ENCODE peak calls at places on chromosomes 6 and 20, in seven cellular contexts. One of them, this sample, is unnamed.
A peak's percentile ranks its signal among the peaks of the same experiment; 100 is the strongest.

GRCh38 chr20:63653041-63653973 is at the start of gene STMN3:
- DNase-seq in HT1080: peak; percentile 67
- DNase-seq in effector memory CD4-positive, alpha-beta T cell: peak; percentile 52
- DNase-seq in substantia nigra: peak; percentile 45
- DNase-seq in astrocyte of the hippocampus: peak; percentile 98
- DNase-seq in GM20000: peak; percentile 87
- DNase-seq in B cell: peak; percentile 72
- DNase-seq in this sample: peak; percentile 95

GRCh38 chr6:38039497-38039896 is 220.0 kb downstream of the ZFAND3 start:
- DNase-seq in GM20000: no peak
- DNase-seq in B cell: no peak
- DNase-seq in HT1080: no peak
- DNase-seq in effector memory CD4-positive, alpha-beta T cell: no peak
- DNase-seq in astrocyte of the hippocampus: no peak
- DNase-seq in substantia nigra: no peak
- DNase-seq in this sample: no peak

GRCh38 chr20:33668087-33668790 is 1.5 kb downstream of the ACTL10 start:
- DNase-seq in effector memory CD4-positive, alpha-beta T cell: no peak
- DNase-seq in HT1080: no peak
- DNase-seq in substantia nigra: no peak
- DNase-seq in B cell: no peak
- DNase-seq in GM20000: peak; percentile 91
- DNase-seq in astrocyte of the hippocampus: no peak
- DNase-seq in this sample: peak; percentile 71

GRCh38 chr20:37243076-37243936 is 18.3 kb downstream of the GHRH start:
- DNase-seq in astrocyte of the hippocampus: no peak
- DNase-seq in effector memory CD4-positive, alpha-beta T cell: no peak
- DNase-seq in substantia nigra: no peak
- DNase-seq in B cell: no peak
- DNase-seq in HT1080: no peak
- DNase-seq in GM20000: no peak
- DNase-seq in this sample: no peak

GRCh38 chr6:53111865-53112264 is 36.8 kb downstream of the GCM1 start:
- DNase-seq in GM20000: no peak
- DNase-seq in astrocyte of the hippocampus: no peak
- DNase-seq in substantia nigra: no peak
- DNase-seq in HT1080: no peak
- DNase-seq in B cell: no peak
- DNase-seq in effector memory CD4-positive, alpha-beta T cell: no peak
- DNase-seq in this sample: no peak

GRCh38 chr20:2652724-2653510 is 485 bp downstream of the NOP56 start:
- DNase-seq in B cell: peak; percentile 77
- DNase-seq in GM20000: peak; percentile 65
- DNase-seq in astrocyte of the hippocampus: peak; percentile 39
- DNase-seq in effector memory CD4-positive, alpha-beta T cell: no peak
- DNase-seq in HT1080: no peak
- DNase-seq in substantia nigra: peak; percentile 60
- DNase-seq in this sample: peak; percentile 22

GRCh38 chr6:90406957-90407356 is 110.3 kb upstream of the BACH2 start:
- DNase-seq in substantia nigra: no peak
- DNase-seq in GM20000: no peak
- DNase-seq in B cell: no peak
- DNase-seq in astrocyte of the hippocampus: peak; percentile 24
- DNase-seq in effector memory CD4-positive, alpha-beta T cell: no peak
- DNase-seq in HT1080: no peak
- DNase-seq in this sample: no peak

GRCh38 chr6:15546591-15546990 is 116.2 kb downstream of the DTNBP1 start:
- DNase-seq in effector memory CD4-positive, alpha-beta T cell: no peak
- DNase-seq in substantia nigra: no peak
- DNase-seq in HT1080: no peak
- DNase-seq in astrocyte of the hippocampus: no peak
- DNase-seq in B cell: no peak
- DNase-seq in GM20000: no peak
- DNase-seq in this sample: no peak

GRCh38 chr6:126672654-126673053 is 332.7 kb downstream of the CENPW start:
- DNase-seq in GM20000: peak; percentile 29
- DNase-seq in substantia nigra: no peak
- DNase-seq in B cell: no peak
- DNase-seq in astrocyte of the hippocampus: peak; percentile 3
- DNase-seq in HT1080: no peak
- DNase-seq in effector memory CD4-positive, alpha-beta T cell: no peak
- DNase-seq in this sample: peak; percentile 32

GRCh38 chr6:90251295-90251992 is 45.2 kb downstream of the BACH2 start:
- DNase-seq in effector memory CD4-positive, alpha-beta T cell: no peak
- DNase-seq in astrocyte of the hippocampus: no peak
- DNase-seq in HT1080: peak; percentile 35
- DNase-seq in substantia nigra: no peak
- DNase-seq in GM20000: peak; percentile 17
- DNase-seq in B cell: no peak
- DNase-seq in this sample: no peak

GRCh38 chr6:163240556-163240955 is 174.0 kb upstream of the QKI start:
- DNase-seq in B cell: no peak
- DNase-seq in HT1080: no peak
- DNase-seq in astrocyte of the hippocampus: no peak
- DNase-seq in GM20000: no peak
- DNase-seq in substantia nigra: no peak
- DNase-seq in effector memory CD4-positive, alpha-beta T cell: no peak
- DNase-seq in this sample: no peak

GRCh38 chr20:19251958-19252669 is 39.7 kb downstream of the SLC24A3 start:
- DNase-seq in substantia nigra: no peak
- DNase-seq in B cell: no peak
- DNase-seq in effector memory CD4-positive, alpha-beta T cell: no peak
- DNase-seq in HT1080: no peak
- DNase-seq in astrocyte of the hippocampus: no peak
- DNase-seq in GM20000: no peak
- DNase-seq in this sample: no peak

GRCh38 chr20:49965781-49966304 is 16.9 kb upstream of the SNAI1 start:
- DNase-seq in B cell: no peak
- DNase-seq in substantia nigra: no peak
- DNase-seq in HT1080: no peak
- DNase-seq in GM20000: no peak
- DNase-seq in effector memory CD4-positive, alpha-beta T cell: no peak
- DNase-seq in astrocyte of the hippocampus: no peak
- DNase-seq in this sample: no peak

GRCh38 chr20:45355209-45355608 is 7.0 kb upstream of the SDC4 start:
- DNase-seq in HT1080: peak; percentile 80
- DNase-seq in GM20000: no peak
- DNase-seq in substantia nigra: no peak
- DNase-seq in B cell: no peak
- DNase-seq in effector memory CD4-positive, alpha-beta T cell: no peak
- DNase-seq in astrocyte of the hippocampus: no peak
- DNase-seq in this sample: peak; percentile 81

GRCh38 chr6:111183702-111184517 is 96.6 kb downstream of the SLC16A10 start:
- DNase-seq in substantia nigra: no peak
- DNase-seq in HT1080: no peak
- DNase-seq in astrocyte of the hippocampus: no peak
- DNase-seq in effector memory CD4-positive, alpha-beta T cell: no peak
- DNase-seq in GM20000: peak; percentile 15
- DNase-seq in B cell: no peak
- DNase-seq in this sample: no peak

GRCh38 chr20:58099956-58100730 is 128.3 kb downstream of the ANKRD60 start:
- DNase-seq in effector memory CD4-positive, alpha-beta T cell: no peak
- DNase-seq in GM20000: no peak
- DNase-seq in B cell: no peak
- DNase-seq in astrocyte of the hippocampus: no peak
- DNase-seq in HT1080: no peak
- DNase-seq in substantia nigra: no peak
- DNase-seq in this sample: no peak

GRCh38 chr6:17101422-17102257 is at the start of gene STMND1:
- DNase-seq in substantia nigra: no peak
- DNase-seq in GM20000: peak; percentile 27
- DNase-seq in effector memory CD4-positive, alpha-beta T cell: no peak
- DNase-seq in astrocyte of the hippocampus: peak; percentile 72
- DNase-seq in B cell: no peak
- DNase-seq in HT1080: no peak
- DNase-seq in this sample: peak; percentile 32

GRCh38 chr20:39874049-39874893 is 814.8 kb downstream of the MAFB start:
- DNase-seq in astrocyte of the hippocampus: peak; percentile 67
- DNase-seq in effector memory CD4-positive, alpha-beta T cell: no peak
- DNase-seq in GM20000: peak; percentile 75
- DNase-seq in HT1080: peak; percentile 75
- DNase-seq in B cell: peak; percentile 61
- DNase-seq in substantia nigra: peak; percentile 10
- DNase-seq in this sample: peak; percentile 83

GRCh38 chr20:51400051-51400926 is 142.2 kb downstream of the NFATC2 start:
- DNase-seq in HT1080: no peak
- DNase-seq in substantia nigra: no peak
- DNase-seq in B cell: peak; percentile 78
- DNase-seq in effector memory CD4-positive, alpha-beta T cell: peak; percentile 70
- DNase-seq in astrocyte of the hippocampus: no peak
- DNase-seq in GM20000: peak; percentile 87
- DNase-seq in this sample: no peak

This sample was measured in astrocyte of the spinal cord.